ENCODE peak calls at places on chromosomes 11 and 22, in four cellular contexts. One of them, this sample, is unnamed.

GRCh38 chr11:118319031-118319814 is 14.7 kb downstream of the CD3E start:
- DNase-seq in GM12878: no peak
- DNase-seq in K562: no peak
- DNase-seq in HepG2: no peak
- DNase-seq in this sample: no peak

GRCh38 chr22:25113316-25113721 is 86.3 kb upstream of the CRYBB3 start:
- DNase-seq in GM12878: no peak
- DNase-seq in K562: no peak
- DNase-seq in HepG2: no peak
- DNase-seq in this sample: no peak

GRCh38 chr22:50117168-50117762 is 27.5 kb downstream of the MOV10L1 start:
- DNase-seq in GM12878: no peak
- DNase-seq in K562: no peak
- DNase-seq in HepG2: no peak
- DNase-seq in this sample: no peak

GRCh38 chr11:87895021-87895420 is 280.2 kb downstream of the RAB38 start:
- DNase-seq in GM12878: no peak
- DNase-seq in K562: no peak
- DNase-seq in HepG2: no peak
- DNase-seq in this sample: no peak

GRCh38 chr11:92663539-92663938 is 305.9 kb upstream of the MTNR1B start:
- DNase-seq in GM12878: no peak
- DNase-seq in K562: no peak
- DNase-seq in HepG2: no peak
- DNase-seq in this sample: no peak

GRCh38 chr11:58576792-58577440 is 1.3 kb upstream of the LPXN start:
- DNase-seq in GM12878: no peak
- DNase-seq in K562: peak
- DNase-seq in HepG2: peak
- DNase-seq in this sample: peak

GRCh38 chr11:65858354-65859133 is 564 bp upstream of the CFL1 start:
- DNase-seq in GM12878: no peak
- DNase-seq in K562: no peak
- DNase-seq in HepG2: no peak
- DNase-seq in this sample: no peak

GRCh38 chr22:27720860-27721259 is 80.7 kb downstream of the MN1 start:
- DNase-seq in GM12878: no peak
- DNase-seq in K562: no peak
- DNase-seq in HepG2: no peak
- DNase-seq in this sample: no peak

GRCh38 chr11:20238712-20239111 is 78.4 kb upstream of the DBX1 start:
- DNase-seq in GM12878: no peak
- DNase-seq in K562: no peak
- DNase-seq in HepG2: no peak
- DNase-seq in this sample: no peak

GRCh38 chr22:32920032-32920628 is 118.6 kb downstream of the TIMP3 start:
- DNase-seq in GM12878: no peak
- DNase-seq in K562: no peak
- DNase-seq in HepG2: no peak
- DNase-seq in this sample: no peak

GRCh38 chr11:34327804-34328631 is 29.8 kb downstream of the ABTB2 start:
- DNase-seq in GM12878: no peak
- DNase-seq in K562: no peak
- DNase-seq in HepG2: no peak
- DNase-seq in this sample: no peak

GRCh38 chr11:57567512-57568329 is at the start of gene UBE2L6:
- DNase-seq in GM12878: no peak
- DNase-seq in K562: peak
- DNase-seq in HepG2: no peak
- DNase-seq in this sample: peak

GRCh38 chr11:111960916-111961315 is 23.8 kb downstream of the DIXDC1 start:
- DNase-seq in GM12878: no peak
- DNase-seq in K562: no peak
- DNase-seq in HepG2: no peak
- DNase-seq in this sample: no peak

GRCh38 chr11:33399421-33399820 is 142.2 kb downstream of the HIPK3 start:
- DNase-seq in GM12878: no peak
- DNase-seq in K562: no peak
- DNase-seq in HepG2: no peak
- DNase-seq in this sample: no peak

GRCh38 chr11:1295086-1295485 is 14.3 kb downstream of the TOLLIP start:
- DNase-seq in GM12878: no peak
- DNase-seq in K562: no peak
- DNase-seq in HepG2: no peak
- DNase-seq in this sample: no peak

GRCh38 chr11:119741369-119742262 is 12.6 kb upstream of the NECTIN1 start:
- DNase-seq in GM12878: no peak
- DNase-seq in K562: peak
- DNase-seq in HepG2: peak
- DNase-seq in this sample: peak

GRCh38 chr11:93001812-93002211 is 32.4 kb downstream of the MTNR1B start:
- DNase-seq in GM12878: no peak
- DNase-seq in K562: no peak
- DNase-seq in HepG2: no peak
- DNase-seq in this sample: no peak

GRCh38 chr22:24985824-24986214 is 33.3 kb downstream of the KIAA1671 start:
- DNase-seq in GM12878: no peak
- DNase-seq in K562: no peak
- DNase-seq in HepG2: peak
- DNase-seq in this sample: no peak

GRCh38 chr22:40025856-40026255 is 31.1 kb downstream of the FAM83F start:
- DNase-seq in GM12878: no peak
- DNase-seq in K562: no peak
- DNase-seq in HepG2: no peak
- DNase-seq in this sample: no peak

GRCh38 chr11:33696411-33696810 is 4.2 kb downstream of the C11orf91 start:
- DNase-seq in GM12878: no peak
- DNase-seq in K562: no peak
- DNase-seq in HepG2: no peak
- DNase-seq in this sample: no peak

GRCh38 chr11:64457416-64458010 is 98.6 kb downstream of the RPS6KA4 start:
- DNase-seq in GM12878: no peak
- DNase-seq in K562: no peak
- DNase-seq in HepG2: no peak
- DNase-seq in this sample: no peak

GRCh38 chr11:63919267-63920125 is 2.5 kb upstream of the RCOR2 start:
- DNase-seq in GM12878: no peak
- DNase-seq in K562: peak
- DNase-seq in HepG2: peak
- DNase-seq in this sample: no peak

GRCh38 chr11:73245461-73245860 is 26.7 kb upstream of the P2RY6 start:
- DNase-seq in GM12878: no peak
- DNase-seq in K562: no peak
- DNase-seq in HepG2: no peak
- DNase-seq in this sample: no peak

GRCh38 chr22:42475122-42475521 is 42.9 kb upstream of the NFAM1 start:
- DNase-seq in GM12878: no peak
- DNase-seq in K562: no peak
- DNase-seq in HepG2: no peak
- DNase-seq in this sample: no peak

GRCh38 chr22:50199836-50200332 is 927 bp upstream of the SELENOO start:
- DNase-seq in GM12878: no peak
- DNase-seq in K562: no peak
- DNase-seq in HepG2: no peak
- DNase-seq in this sample: no peak

GRCh38 chr11:15547685-15548084 is 433.0 kb downstream of the INSC start:
- DNase-seq in GM12878: no peak
- DNase-seq in K562: no peak
- DNase-seq in HepG2: no peak
- DNase-seq in this sample: no peak

GRCh38 chr22:49300241-49300640 is 527.4 kb downstream of the BRD1 start:
- DNase-seq in GM12878: no peak
- DNase-seq in K562: no peak
- DNase-seq in HepG2: no peak
- DNase-seq in this sample: no peak

GRCh38 chr11:78000193-78000592 is 5.7 kb upstream of the INTS4 start:
- DNase-seq in GM12878: no peak
- DNase-seq in K562: peak
- DNase-seq in HepG2: peak
- DNase-seq in this sample: peak

DNA sequence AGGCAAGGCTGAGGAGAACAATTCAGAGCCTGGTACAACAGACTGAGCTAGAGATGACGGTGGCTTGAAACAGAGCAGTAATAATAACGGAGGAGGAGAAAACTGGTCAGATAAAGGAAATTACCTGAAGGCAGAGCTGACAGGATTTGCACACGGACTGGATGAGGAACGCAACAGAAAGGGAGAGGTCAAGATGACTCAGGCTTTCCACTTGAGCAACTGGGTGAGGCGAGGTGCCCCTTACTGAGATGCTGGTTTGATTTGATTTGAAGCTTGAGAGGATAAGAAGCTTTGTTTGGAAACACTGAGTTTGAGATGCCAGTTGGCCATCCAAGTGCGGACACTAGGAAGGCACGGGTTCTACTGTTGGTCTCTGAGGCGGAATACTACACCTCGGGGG is 35.4 kb upstream of the NRIP3 start:
- DNase-seq in GM12878: peak
- DNase-seq in K562: no peak
- DNase-seq in HepG2: no peak
- DNase-seq in this sample: no peak
- TF ChIP-seq FOXK2 in GM12878: no peak
- TF ChIP-seq FOXK2 in K562: no peak
- TF ChIP-seq FOXK2 in HepG2: no peak
- TF ChIP-seq FOXK2 in this sample: no peak

GRCh38 chr11:12784445-12784844 is 110.2 kb downstream of the TEAD1 start:
- DNase-seq in GM12878: no peak
- DNase-seq in K562: no peak
- DNase-seq in HepG2: no peak
- DNase-seq in this sample: no peak
- TF ChIP-seq SP1 in GM12878: no peak
- TF ChIP-seq SP1 in K562: no peak
- TF ChIP-seq SP1 in HepG2: no peak
- TF ChIP-seq SP1 in this sample: no peak

GRCh38 chr22:35995345-35995744 is 33.3 kb downstream of the RBFOX2 start:
- DNase-seq in GM12878: no peak
- DNase-seq in K562: no peak
- DNase-seq in HepG2: no peak
- DNase-seq in this sample: no peak

GRCh38 chr22:35995772-35996171 is 32.9 kb downstream of the RBFOX2 start:
- DNase-seq in GM12878: no peak
- DNase-seq in K562: no peak
- DNase-seq in HepG2: no peak
- DNase-seq in this sample: no peak

GRCh38 chr22:35998748-35999147 is 29.9 kb downstream of the RBFOX2 start:
- DNase-seq in GM12878: no peak
- DNase-seq in K562: no peak
- DNase-seq in HepG2: no peak
- DNase-seq in this sample: no peak

GRCh38 chr22:35996596-35996995 is 32.0 kb downstream of the RBFOX2 start:
- DNase-seq in GM12878: no peak
- DNase-seq in K562: no peak
- DNase-seq in HepG2: no peak
- DNase-seq in this sample: no peak

DNA sequence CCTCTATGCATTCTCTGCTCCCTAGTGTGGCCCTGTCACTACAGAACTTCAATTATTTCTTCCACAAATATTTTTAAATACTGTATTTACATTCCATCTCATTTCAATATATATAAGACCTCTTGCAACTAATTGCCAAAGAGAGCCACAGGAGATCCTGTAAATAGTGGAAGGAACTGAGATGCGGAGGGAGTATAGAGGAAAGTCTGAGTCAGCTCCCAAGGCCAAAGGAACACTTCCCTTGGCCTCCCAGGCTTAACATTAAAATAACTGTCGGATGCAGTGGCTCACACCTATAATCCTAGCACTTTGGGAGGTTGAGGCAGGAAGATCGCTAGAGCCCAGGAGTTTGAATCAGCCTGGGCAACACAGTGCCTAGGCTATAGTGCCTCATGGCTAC is 31.2 kb downstream of the RBFOX2 start:
- DNase-seq in GM12878: no peak
- DNase-seq in K562: no peak
- DNase-seq in HepG2: no peak
- DNase-seq in this sample: no peak
- TF ChIP-seq FOXK2 in GM12878: no peak
- TF ChIP-seq FOXK2 in K562: no peak
- TF ChIP-seq FOXK2 in HepG2: no peak
- TF ChIP-seq FOXK2 in this sample: no peak

DNA sequence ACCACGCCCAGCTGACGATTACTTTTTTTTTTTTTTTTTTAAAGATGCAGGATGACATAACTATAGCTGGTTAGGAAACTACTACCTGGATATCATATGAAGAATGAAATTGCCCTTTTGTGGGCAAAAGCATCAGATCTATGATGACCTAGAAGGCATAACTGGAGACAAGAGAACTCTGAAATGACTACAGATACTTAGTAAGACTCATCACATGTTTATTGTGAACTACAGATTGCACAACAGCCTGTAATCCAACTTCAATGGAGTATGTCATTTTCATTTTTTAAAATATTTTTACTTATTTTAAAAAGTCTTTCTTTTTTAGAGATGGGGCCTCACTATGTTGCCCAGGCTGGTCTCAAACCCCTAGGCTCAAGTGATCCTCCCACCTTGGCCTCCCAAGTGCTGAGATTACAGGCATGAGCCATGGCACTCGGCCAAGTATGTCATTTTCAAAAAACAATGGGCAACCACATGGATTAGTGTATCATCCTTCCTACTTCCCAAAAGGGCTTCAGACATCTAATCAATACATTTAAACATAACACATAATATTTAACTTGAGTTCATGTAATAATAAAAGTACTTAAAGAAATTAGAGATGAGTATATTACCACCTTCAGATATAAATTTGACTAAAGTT is 3.3 kb downstream of the MTMR2 start:
- DNase-seq in GM12878: no peak
- DNase-seq in K562: no peak
- DNase-seq in HepG2: no peak
- DNase-seq in this sample: no peak
- TF ChIP-seq SP1 in GM12878: no peak
- TF ChIP-seq SP1 in K562: no peak
- TF ChIP-seq SP1 in HepG2: no peak
- TF ChIP-seq SP1 in this sample: no peak

GRCh38 chr11:67634366-67635230 is 4.9 kb upstream of the NUDT8 start:
- DNase-seq in GM12878: no peak
- DNase-seq in K562: no peak
- DNase-seq in HepG2: no peak
- DNase-seq in this sample: no peak
- TF ChIP-seq FOXK2 in GM12878: no peak
- TF ChIP-seq FOXK2 in K562: no peak
- TF ChIP-seq FOXK2 in HepG2: no peak
- TF ChIP-seq FOXK2 in this sample: no peak

GRCh38 chr11:75492181-75492820 is 33.4 kb downstream of the GDPD5 start:
- DNase-seq in GM12878: no peak
- DNase-seq in K562: no peak
- DNase-seq in HepG2: no peak
- DNase-seq in this sample: no peak
- TF ChIP-seq SP1 in GM12878: no peak
- TF ChIP-seq SP1 in K562: no peak
- TF ChIP-seq SP1 in HepG2: no peak
- TF ChIP-seq SP1 in this sample: no peak

GRCh38 chr22:44091021-44091721 is 67.1 kb downstream of the PARVB start:
- DNase-seq in GM12878: no peak
- DNase-seq in K562: peak
- DNase-seq in HepG2: peak
- DNase-seq in this sample: peak
- TF ChIP-seq FOXK2 in GM12878: no peak
- TF ChIP-seq FOXK2 in K562: no peak
- TF ChIP-seq FOXK2 in HepG2: no peak
- TF ChIP-seq FOXK2 in this sample: no peak

GRCh38 chr11:83102806-83103205 is 31.1 kb upstream of the RAB30 start:
- DNase-seq in GM12878: no peak
- DNase-seq in K562: no peak
- DNase-seq in HepG2: peak
- DNase-seq in this sample: no peak
- TF ChIP-seq SP1 in GM12878: no peak
- TF ChIP-seq SP1 in K562: no peak
- TF ChIP-seq SP1 in HepG2: no peak
- TF ChIP-seq SP1 in this sample: no peak